ENCODE peak calls at places on chromosomes 13 and 19, in four cellular contexts. Y is MM.1S, F is cardiac fibroblast, P is keratinocyte. D is an unnamed sample.

GRCh38 chr13:83450586-83450985 is 431.7 kb downstream of the SLITRK1 start:
- DNase-seq in Y (no peak), P (no peak), F (no peak), D (no peak)

GRCh38 chr19:40599331-40600085 is 1.7 kb upstream of the LTBP4 start:
- DNase-seq in Y (no peak), P (no peak), F (no peak), D (no peak)

GRCh38 chr13:98821372-98822237 is 69.1 kb upstream of the SLC15A1 start:
- DNase-seq in P (no peak), Y (no peak), F (peak), D (no peak)

GRCh38 chr13:85093808-85094207 is 705.4 kb downstream of the SLITRK6 start:
- DNase-seq in P (peak), Y (no peak), F (peak), D (no peak)

GRCh38 chr13:60753641-60754040 is 356.6 kb downstream of the TDRD3 start:
- DNase-seq in P (no peak), Y (no peak), F (peak), D (no peak)

GRCh38 chr19:8536282-8536681 is 22.3 kb upstream of the ZNF414 start:
- DNase-seq in P (no peak), F (no peak), Y (no peak), D (no peak)

GRCh38 chr13:41019578-41020347 is 647 bp upstream of the ELF1 start:
- DNase-seq in Y (no peak), P (no peak), F (no peak), D (no peak)

GRCh38 chr19:1290699-1291651 is 5.3 kb downstream of the EFNA2 start:
- DNase-seq in Y (no peak), F (no peak), P (no peak), D (no peak)

GRCh38 chr13:37648604-37649003 is 50.0 kb upstream of the POSTN start:
- DNase-seq in Y (no peak), P (no peak), F (peak), D (no peak)

GRCh38 chr19:35861640-35862160 is 5.0 kb downstream of the KIRREL2 start:
- DNase-seq in Y (no peak), P (no peak), F (no peak), D (no peak)

GRCh38 chr13:79604752-79605151 is 123.8 kb downstream of the NDFIP2 start:
- DNase-seq in P (no peak), Y (no peak), F (peak), D (no peak)

GRCh38 chr19:45901432-45901903 is 945 bp downstream of the MYPOP start:
- DNase-seq in Y (no peak), P (no peak), F (peak), D (no peak)

GRCh38 chr19:49057636-49058234 is at the start of gene CGB7:
- DNase-seq in Y (no peak), F (peak), P (no peak), D (no peak)

GRCh38 chr19:54448037-54448773 is 794 bp upstream of the LENG8 start:
- DNase-seq in Y (peak), F (peak), P (no peak), D (no peak)

GRCh38 chr19:49415102-49415809 is 8.0 kb downstream of the PTH2 start:
- DNase-seq in Y (no peak), P (no peak), F (peak), D (no peak)

GRCh38 chr13:91450913-91451312 is 52.5 kb downstream of the GPC5 start:
- DNase-seq in Y (no peak), P (no peak), F (no peak), D (no peak)

GRCh38 chr13:99778500-99778899 is 193.1 kb downstream of the ZIC5 start:
- DNase-seq in F (no peak), P (no peak), Y (no peak), D (no peak)

GRCh38 chr19:50658438-50659317 is 9.4 kb downstream of the C19orf81 start:
- DNase-seq in F (peak), Y (no peak), P (no peak), D (no peak)

GRCh38 chr19:41357746-41358145 is 4.0 kb upstream of the TGFB1 start:
- DNase-seq in Y (no peak), F (no peak), P (no peak), D (no peak)

GRCh38 chr19:18292810-18293641 is 11.6 kb upstream of the JUND start:
- DNase-seq in F (peak), P (no peak), Y (no peak), D (no peak)

GRCh38 chr19:4391701-4392543 is 8.4 kb downstream of the SH3GL1 start:
- DNase-seq in Y (no peak), F (peak), P (no peak), D (no peak)

GRCh38 chr19:48378194-48378570 is 13.2 kb downstream of the KDELR1 start:
- DNase-seq in P (no peak), F (no peak), Y (peak), D (no peak)

GRCh38 chr19:13692096-13692495 is 72.2 kb upstream of the MRI1 start:
- DNase-seq in Y (no peak), P (peak), F (peak), D (no peak)

GRCh38 chr13:40069173-40070044 is 413.9 kb downstream of the COG6 start:
- DNase-seq in F (peak), Y (peak), P (no peak), D (no peak)

GRCh38 chr13:79451500-79451962 is 29.4 kb upstream of the NDFIP2 start:
- DNase-seq in P (no peak), F (peak), Y (peak), D (peak)

GRCh38 chr13:25930655-25931054 is 121.2 kb downstream of the SHISA2 start:
- DNase-seq in F (no peak), Y (no peak), P (no peak), D (no peak)

GRCh38 chr19:51129716-51130115 is 5.0 kb downstream of the SIGLEC9 start:
- DNase-seq in F (no peak), Y (no peak), P (no peak), D (no peak)

GRCh38 chr19:42081584-42082258 is 5.8 kb downstream of the ZNF574 start:
- DNase-seq in P (no peak), Y (peak), F (peak), D (no peak)

GRCh38 chr19:29793116-29793727 is 18.6 kb upstream of the CCNE1 start:
- DNase-seq in P (no peak), Y (no peak), F (no peak), D (no peak)

GRCh38 chr19:1213391-1214286 is 8.1 kb downstream of the STK11 start:
- DNase-seq in F (peak), P (peak), Y (no peak), D (no peak)

D was measured in GM12864.